ENCODE peak calls at places on chromosomes 13 and 19, in four cellular contexts. G is tibial artery, H is breast epithelium, X is endodermal cell. A is an unnamed sample.

GRCh38 chr13:112619730-112620639 is 32.0 kb upstream of the TUBGCP3 start:
- DNase-seq in G (no peak), H (no peak), X (peak), A (no peak)

GRCh38 chr13:64453831-64454230 is 2776.3 kb downstream of the PCDH9 start:
- DNase-seq in G (no peak), H (no peak), X (no peak), A (no peak)

GRCh38 chr13:33838567-33839131 is 20.7 kb downstream of the RFC3 start:
- DNase-seq in G (no peak), H (no peak), X (no peak), A (no peak)

GRCh38 chr13:66415444-66415843 is 814.7 kb downstream of the PCDH9 start:
- DNase-seq in G (no peak), H (no peak), X (no peak), A (no peak)

GRCh38 chr13:113638173-113638746 is 19.7 kb downstream of the ATP4B start:
- DNase-seq in G (no peak), H (no peak), X (peak), A (no peak)

GRCh38 chr13:33678084-33678483 is 139.9 kb upstream of the RFC3 start:
- DNase-seq in G (no peak), H (no peak), X (no peak), A (no peak)

GRCh38 chr13:112260108-112261055 is 115.8 kb upstream of the SPACA7 start:
- DNase-seq in G (no peak), H (no peak), X (no peak), A (no peak)

GRCh38 chr13:113936566-113936965 is 37.3 kb downstream of the C13orf46 start:
- DNase-seq in G (no peak), H (no peak), X (no peak), A (no peak)

GRCh38 chr19:2494447-2495129 is 18.7 kb downstream of the GADD45B start:
- DNase-seq in G (peak), H (peak), X (no peak), A (peak)

GRCh38 chr19:3358919-3359849 is 7.2 kb upstream of the NFIC start:
- DNase-seq in G (peak), H (no peak), X (no peak), A (no peak)

GRCh38 chr13:25881946-25882574 is 169.8 kb downstream of the SHISA2 start:
- DNase-seq in G (no peak), H (no peak), X (peak), A (no peak)

GRCh38 chr19:18660051-18660910 is 23.2 kb upstream of the CRTC1 start:
- DNase-seq in G (peak), H (no peak), X (peak), A (peak)

GRCh38 chr13:41019578-41020347 is 647 bp upstream of the ELF1 start:
- DNase-seq in G (no peak), H (no peak), X (no peak), A (no peak)

GRCh38 chr13:41018583-41018909 is 570 bp downstream of the ELF1 start:
- DNase-seq in G (no peak), H (no peak), X (no peak), A (no peak)

GRCh38 chr13:41017153-41017552 is 2.0 kb downstream of the ELF1 start:
- DNase-seq in G (peak), H (peak), X (no peak), A (no peak)

GRCh38 chr13:41019027-41019487 is at the start of gene ELF1:
- DNase-seq in G (peak), H (peak), X (no peak), A (no peak)

GRCh38 chr13:41017744-41018582 is 1.2 kb downstream of the ELF1 start:
- DNase-seq in G (no peak), H (no peak), X (no peak), A (no peak)
- H3K27ac ChIP-seq in G (peak), H (peak), X (no peak), A (peak)

DNA sequence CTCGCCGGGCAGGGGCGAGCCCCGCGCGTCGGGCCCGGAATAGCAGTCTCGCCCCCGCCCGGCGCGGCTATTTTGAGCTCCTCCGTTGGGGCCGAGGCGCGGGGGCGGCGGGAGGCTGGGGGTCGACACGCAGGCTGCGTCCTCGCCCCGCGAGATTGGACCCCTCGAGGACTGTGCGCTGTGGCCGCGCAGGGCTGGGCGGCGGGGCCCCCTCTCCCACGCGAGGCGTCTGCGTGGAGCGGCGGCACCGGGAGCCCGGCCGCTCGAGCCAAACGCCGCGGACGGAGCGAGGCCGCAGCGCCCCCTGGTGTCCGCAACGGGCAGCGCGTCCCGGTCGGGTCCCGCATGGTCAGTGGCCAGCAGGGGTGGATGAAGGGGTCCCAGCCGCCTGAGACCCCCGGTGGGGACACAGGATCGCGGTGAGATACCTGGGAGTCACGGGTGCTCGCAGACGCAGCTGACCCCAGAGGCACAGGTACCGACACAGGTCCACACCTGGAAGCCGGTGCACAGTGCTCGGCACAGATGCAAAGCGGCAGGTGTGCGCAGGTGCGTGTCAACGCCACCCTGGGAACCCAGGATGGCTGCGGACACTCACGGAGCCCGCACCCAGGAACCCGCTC is 2.2 kb upstream of the CIRBP start:
- DNase-seq in G (peak), H (no peak), X (peak), A (no peak)
- H3K27ac ChIP-seq in G (peak), H (peak), X (no peak), A (peak)

GRCh38 chr19:45474191-45474940 is 6.6 kb downstream of the FOSB start:
- DNase-seq in G (no peak), H (no peak), X (no peak), A (no peak)
- H3K27ac ChIP-seq in G (no peak), H (no peak), X (no peak), A (no peak)

DNA sequence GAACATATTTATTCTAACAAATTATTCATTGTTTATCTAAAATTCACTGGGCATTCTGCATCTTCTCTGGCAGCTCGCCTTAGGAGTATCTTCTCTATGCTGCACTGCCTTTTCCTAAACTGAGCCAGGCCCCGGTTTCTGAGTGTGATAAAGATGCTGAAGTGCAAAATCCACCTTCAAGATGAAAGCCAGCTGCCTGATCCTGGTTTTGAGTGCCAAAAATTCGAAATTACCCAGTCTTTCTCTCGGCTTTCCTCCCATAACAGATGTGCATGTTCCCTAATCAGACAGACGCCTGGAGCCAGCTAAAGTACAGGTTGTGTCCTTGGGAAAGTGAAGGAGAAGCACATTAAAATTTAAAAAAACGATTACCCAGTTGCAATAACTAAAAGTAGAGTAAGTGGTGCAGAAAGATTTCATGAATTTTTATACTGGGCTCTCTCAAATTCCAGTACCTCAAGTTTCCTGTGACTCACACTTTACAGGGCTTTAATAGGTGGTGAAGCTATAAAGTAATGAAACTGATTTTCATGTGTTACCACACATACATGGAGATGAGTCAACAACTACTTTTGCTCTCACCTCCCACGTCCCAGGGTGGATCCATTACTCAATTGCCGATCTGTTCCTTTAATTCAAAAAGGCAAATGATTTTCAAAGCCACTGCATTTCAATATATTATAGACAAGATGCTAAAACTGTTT is 65.0 kb upstream of the GTF2F2 start:
- DNase-seq in G (no peak), H (no peak), X (no peak), A (no peak)
- H3K27ac ChIP-seq in G (no peak), H (peak), X (no peak), A (peak)

GRCh38 chr19:6768236-6768785 is 1.1 kb upstream of the SH2D3A start:
- DNase-seq in G (no peak), H (no peak), X (no peak), A (no peak)

GRCh38 chr19:6767081-6767356 is 216 bp downstream of the SH2D3A start:
- DNase-seq in G (no peak), H (no peak), X (no peak), A (no peak)

GRCh38 chr19:6769006-6769637 is 1.9 kb upstream of the SH2D3A start:
- DNase-seq in G (no peak), H (no peak), X (peak), A (no peak)

GRCh38 chr19:6766357-6767080 is 716 bp downstream of the SH2D3A start:
- DNase-seq in G (no peak), H (no peak), X (peak), A (no peak)

GRCh38 chr19:6767357-6768235 is at the start of gene SH2D3A:
- DNase-seq in G (no peak), H (peak), X (peak), A (no peak)
- H3K27ac ChIP-seq in G (no peak), H (peak), X (no peak), A (no peak)

GRCh38 chr13:24119593-24120508 is 40.7 kb upstream of the SPATA13 start:
- DNase-seq in G (no peak), H (no peak), X (peak), A (no peak)

GRCh38 chr13:24124789-24125476 is 35.6 kb upstream of the SPATA13 start:
- DNase-seq in G (no peak), H (no peak), X (no peak), A (no peak)

GRCh38 chr13:24128112-24128511 is 32.4 kb upstream of the SPATA13 start:
- DNase-seq in G (no peak), H (peak), X (no peak), A (no peak)

GRCh38 chr13:24127116-24127631 is 33.3 kb upstream of the SPATA13 start:
- DNase-seq in G (no peak), H (no peak), X (no peak), A (no peak)

GRCh38 chr13:24123761-24124160 is 36.8 kb upstream of the SPATA13 start:
- DNase-seq in G (no peak), H (no peak), X (no peak), A (no peak)
- H3K27ac ChIP-seq in G (no peak), H (no peak), X (no peak), A (no peak)

GRCh38 chr19:42089191-42089750 is 13.3 kb downstream of the ZNF574 start:
- DNase-seq in G (no peak), H (no peak), X (peak), A (no peak)
- H3K27ac ChIP-seq in G (peak), H (peak), X (no peak), A (peak)

GRCh38 chr19:34324320-34324719 is 40.7 kb upstream of the GPI start:
- DNase-seq in G (no peak), H (no peak), X (no peak), A (no peak)

GRCh38 chr19:34321735-34322134 is 43.3 kb upstream of the GPI start:
- DNase-seq in G (no peak), H (no peak), X (no peak), A (no peak)

GRCh38 chr19:34325181-34325580 is 39.8 kb upstream of the GPI start:
- DNase-seq in G (no peak), H (no peak), X (no peak), A (no peak)

GRCh38 chr19:34325961-34326360 is 39.0 kb upstream of the GPI start:
- DNase-seq in G (no peak), H (no peak), X (no peak), A (no peak)

DNA sequence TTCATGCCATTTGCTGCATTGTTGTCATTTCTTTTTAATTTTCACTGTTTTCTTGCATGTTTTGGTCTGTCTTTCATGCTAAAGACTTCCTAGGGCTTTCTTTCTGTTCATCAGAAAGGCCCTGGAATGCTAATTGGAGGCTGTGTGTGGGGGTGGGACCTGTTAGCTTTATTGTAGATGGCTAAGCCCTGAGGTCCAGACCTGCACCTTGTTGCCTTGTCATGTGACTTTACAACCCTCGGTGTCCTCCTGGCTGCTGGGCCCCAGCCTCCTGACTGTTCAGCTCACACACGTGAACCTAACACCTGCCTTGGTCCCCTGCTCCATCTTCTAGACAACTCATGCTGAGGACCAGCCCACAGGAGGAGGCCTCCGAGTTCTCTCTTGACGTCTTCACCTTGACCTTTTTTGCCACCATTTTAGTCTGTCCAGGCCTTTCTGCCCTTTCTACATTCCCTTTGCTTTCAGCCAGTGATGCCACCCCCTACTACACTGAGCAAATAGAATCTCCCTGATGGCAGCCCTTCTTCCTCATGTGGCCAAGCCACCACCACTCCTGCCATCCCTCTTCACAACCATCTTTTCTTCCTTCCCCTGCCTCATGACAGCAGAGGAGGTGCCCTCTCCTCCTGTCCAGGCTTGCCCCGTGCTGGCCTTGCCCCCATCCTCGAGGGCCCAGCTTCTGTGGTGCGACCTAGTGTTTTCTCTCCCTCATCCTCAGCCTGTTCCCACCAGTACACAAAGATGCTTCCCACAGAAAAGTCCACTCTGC is 41.4 kb upstream of the GPI start:
- DNase-seq in G (no peak), H (no peak), X (no peak), A (no peak)
- H3K27ac ChIP-seq in G (no peak), H (no peak), X (no peak), A (no peak)

DNA sequence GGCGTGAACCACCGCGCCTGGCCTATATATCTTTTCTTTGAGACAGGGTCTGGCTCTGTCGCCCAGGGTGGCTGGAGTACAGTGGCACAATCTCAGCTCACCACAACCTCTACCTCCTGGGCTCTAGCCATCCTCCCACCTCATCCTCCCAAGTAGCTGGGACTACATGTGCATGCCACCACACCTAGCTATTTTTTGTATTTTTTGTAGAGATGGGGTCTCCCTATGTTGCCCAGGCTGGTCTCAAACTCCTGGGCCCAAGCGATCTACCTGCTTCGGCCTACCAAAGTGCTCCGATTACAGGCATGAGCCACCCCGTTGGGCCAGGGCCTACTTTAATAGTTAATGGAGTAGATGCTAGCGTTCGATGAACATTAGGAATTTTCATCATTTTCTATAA is 3.4 kb downstream of the TNPO2 start:
- DNase-seq in G (no peak), H (no peak), X (no peak), A (no peak)
- H3K27ac ChIP-seq in G (peak), H (peak), X (peak), A (peak)

DNA sequence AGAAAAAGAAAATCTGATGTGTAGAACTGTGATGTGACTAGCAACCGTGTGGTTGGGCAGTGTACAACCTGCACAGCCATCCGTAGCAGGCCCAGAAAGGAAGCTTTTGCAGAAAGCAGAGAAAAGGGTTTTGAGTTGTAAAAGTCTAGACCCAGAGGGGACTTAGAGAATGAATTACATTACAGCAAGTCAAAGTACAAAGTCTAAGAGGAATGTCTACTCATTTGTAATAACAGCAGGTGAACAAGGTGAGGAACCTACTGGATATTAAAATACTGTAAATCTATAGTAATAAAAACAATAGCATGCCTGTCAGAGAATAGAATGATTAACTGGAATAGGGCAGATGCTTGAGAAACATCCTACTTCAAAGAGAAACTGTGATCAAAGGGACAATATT is 18.2 kb upstream of the ZNF414 start:
- DNase-seq in G (no peak), H (no peak), X (no peak), A (no peak)
- H3K27ac ChIP-seq in G (no peak), H (no peak), X (no peak), A (no peak)

A was measured in thoracic aorta.